ENCODE peak calls at places on chromosomes 13 and 19, in seven cellular contexts. One of them, this sample, is unnamed.

GRCh38 chr19:57099199-57099661 is 20.6 kb upstream of the USP29 start:
- DNase-seq in HFFc6: peak; percentile 56
- DNase-seq in ureter: peak; percentile 54
- DNase-seq in left colon: peak; percentile 35
- DNase-seq in iPS-NIHi11: peak; percentile 89
- DNase-seq in thoracic aorta: no peak
- DNase-seq in DMS153: no peak
- DNase-seq in this sample: peak; percentile 55

GRCh38 chr13:43346427-43346826 is 323.0 kb downstream of the DNAJC15 start:
- DNase-seq in HFFc6: no peak
- DNase-seq in ureter: no peak
- DNase-seq in left colon: no peak
- DNase-seq in iPS-NIHi11: no peak
- DNase-seq in thoracic aorta: no peak
- DNase-seq in DMS153: no peak
- DNase-seq in this sample: no peak

GRCh38 chr19:49430172-49430677 is 5.0 kb downstream of the GFY start:
- DNase-seq in HFFc6: no peak
- DNase-seq in ureter: no peak
- DNase-seq in left colon: no peak
- DNase-seq in iPS-NIHi11: no peak
- DNase-seq in thoracic aorta: no peak
- DNase-seq in DMS153: no peak
- DNase-seq in this sample: no peak

GRCh38 chr13:59823495-59823894 is 340.2 kb downstream of the DIAPH3 start:
- DNase-seq in HFFc6: peak; percentile 64
- DNase-seq in ureter: no peak
- DNase-seq in left colon: no peak
- DNase-seq in iPS-NIHi11: no peak
- DNase-seq in thoracic aorta: no peak
- DNase-seq in DMS153: no peak
- DNase-seq in this sample: no peak

GRCh38 chr19:29844891-29845575 is 33.2 kb downstream of the CCNE1 start:
- DNase-seq in HFFc6: peak; percentile 81
- DNase-seq in ureter: peak; percentile 95
- DNase-seq in left colon: peak; percentile 98
- DNase-seq in iPS-NIHi11: peak; percentile 89
- DNase-seq in thoracic aorta: peak; percentile 69
- DNase-seq in DMS153: peak; percentile 84
- DNase-seq in this sample: peak; percentile 96

GRCh38 chr19:50695251-50696064 is 24.1 kb downstream of the SHANK1 start:
- DNase-seq in HFFc6: no peak
- DNase-seq in ureter: no peak
- DNase-seq in left colon: no peak
- DNase-seq in iPS-NIHi11: peak; percentile 95
- DNase-seq in thoracic aorta: no peak
- DNase-seq in DMS153: no peak
- DNase-seq in this sample: peak; percentile 85

GRCh38 chr13:91270031-91270430 is 77.5 kb upstream of the MIR17HG start:
- DNase-seq in HFFc6: no peak
- DNase-seq in ureter: no peak
- DNase-seq in left colon: no peak
- DNase-seq in iPS-NIHi11: no peak
- DNase-seq in thoracic aorta: no peak
- DNase-seq in DMS153: no peak
- DNase-seq in this sample: no peak

GRCh38 chr19:1324792-1325567 is 39.3 kb downstream of the EFNA2 start:
- DNase-seq in HFFc6: peak; percentile 56
- DNase-seq in ureter: peak; percentile 81
- DNase-seq in left colon: peak; percentile 57
- DNase-seq in iPS-NIHi11: peak; percentile 87
- DNase-seq in thoracic aorta: no peak
- DNase-seq in DMS153: no peak
- DNase-seq in this sample: no peak

GRCh38 chr13:96539791-96540190 is 449.9 kb downstream of the HS6ST3 start:
- DNase-seq in HFFc6: no peak
- DNase-seq in ureter: no peak
- DNase-seq in left colon: no peak
- DNase-seq in iPS-NIHi11: no peak
- DNase-seq in thoracic aorta: no peak
- DNase-seq in DMS153: no peak
- DNase-seq in this sample: no peak

GRCh38 chr13:21139374-21139773 is 37.0 kb downstream of the SKA3 start:
- DNase-seq in HFFc6: no peak
- DNase-seq in ureter: no peak
- DNase-seq in left colon: peak; percentile 37
- DNase-seq in iPS-NIHi11: no peak
- DNase-seq in thoracic aorta: no peak
- DNase-seq in DMS153: no peak
- DNase-seq in this sample: no peak

GRCh38 chr19:56091066-56091490 is 30.0 kb downstream of the ZNF787 start:
- DNase-seq in HFFc6: peak; percentile 9
- DNase-seq in ureter: no peak
- DNase-seq in left colon: no peak
- DNase-seq in iPS-NIHi11: no peak
- DNase-seq in thoracic aorta: no peak
- DNase-seq in DMS153: no peak
- DNase-seq in this sample: no peak

GRCh38 chr13:53411443-53411842 is 382.8 kb downstream of the OLFM4 start:
- DNase-seq in HFFc6: no peak
- DNase-seq in ureter: no peak
- DNase-seq in left colon: no peak
- DNase-seq in iPS-NIHi11: no peak
- DNase-seq in thoracic aorta: no peak
- DNase-seq in DMS153: no peak
- DNase-seq in this sample: peak; percentile 63

GRCh38 chr13:39688699-39689405 is 33.4 kb downstream of the COG6 start:
- DNase-seq in HFFc6: peak; percentile 37
- DNase-seq in ureter: no peak
- DNase-seq in left colon: no peak
- DNase-seq in iPS-NIHi11: no peak
- DNase-seq in thoracic aorta: no peak
- DNase-seq in DMS153: no peak
- DNase-seq in this sample: no peak

GRCh38 chr19:47512183-47512947 is 2.5 kb downstream of the NAPA start:
- DNase-seq in HFFc6: peak; percentile 25
- DNase-seq in ureter: peak; percentile 83
- DNase-seq in left colon: peak; percentile 84
- DNase-seq in iPS-NIHi11: no peak
- DNase-seq in thoracic aorta: no peak
- DNase-seq in DMS153: no peak
- DNase-seq in this sample: no peak

GRCh38 chr19:17855333-17856152 is 4.2 kb upstream of the RPL18A start:
- DNase-seq in HFFc6: peak; percentile 59
- DNase-seq in ureter: peak; percentile 91
- DNase-seq in left colon: peak; percentile 92
- DNase-seq in iPS-NIHi11: peak; percentile 84
- DNase-seq in thoracic aorta: no peak
- DNase-seq in DMS153: no peak
- DNase-seq in this sample: peak; percentile 89

GRCh38 chr19:39871886-39872866 is 26.0 kb upstream of the FBL start:
- DNase-seq in HFFc6: no peak
- DNase-seq in ureter: no peak
- DNase-seq in left colon: no peak
- DNase-seq in iPS-NIHi11: no peak
- DNase-seq in thoracic aorta: no peak
- DNase-seq in DMS153: no peak
- DNase-seq in this sample: no peak

GRCh38 chr13:102847272-102848234 is 1.7 kb downstream of the ERCC5 start:
- DNase-seq in HFFc6: no peak
- DNase-seq in ureter: no peak
- DNase-seq in left colon: no peak
- DNase-seq in iPS-NIHi11: no peak
- DNase-seq in thoracic aorta: no peak
- DNase-seq in DMS153: no peak
- DNase-seq in this sample: peak; percentile 46

GRCh38 chr13:44976196-44976595 is 13.1 kb downstream of the NUFIP1 start:
- DNase-seq in HFFc6: no peak
- DNase-seq in ureter: no peak
- DNase-seq in left colon: no peak
- DNase-seq in iPS-NIHi11: no peak
- DNase-seq in thoracic aorta: no peak
- DNase-seq in DMS153: no peak
- DNase-seq in this sample: no peak